ENCODE peak calls at places on chromosomes 3 and 15, in eight cellular contexts. W, U, A, J, F, P, R and V are unnamed samples.

GRCh38 chr3:126927846-126928245 is 55.1 kb upstream of the PLXNA1 start:
- DNase-seq in A (no peak), P (no peak), J (no peak), F (no peak), R (no peak), U (no peak), W (no peak), V (no peak)

GRCh38 chr3:196216081-196216564 is at the start of gene SLC51A:
- DNase-seq in U (no peak), P (no peak), A (no peak), R (no peak), W (no peak), J (no peak), F (no peak), V (no peak)

GRCh38 chr3:170555329-170555728 is 30.5 kb downstream of the SLC7A14 start:
- DNase-seq in W (no peak), F (no peak), U (no peak), A (no peak), P (no peak), R (no peak), J (peak), V (no peak)

GRCh38 chr3:100975714-100976113 is 17.5 kb downstream of the ABI3BP start:
- DNase-seq in A (no peak), U (no peak), R (no peak), P (no peak), F (no peak), W (no peak), J (no peak), V (no peak)

GRCh38 chr3:151383111-151383510 is 1.4 kb downstream of the P2RY12 start:
- DNase-seq in R (no peak), A (no peak), P (no peak), J (no peak), W (no peak), F (no peak), U (no peak), V (no peak)

GRCh38 chr3:146172586-146172985 is 11.6 kb upstream of the PLOD2 start:
- DNase-seq in R (no peak), P (no peak), W (no peak), A (no peak), J (no peak), F (no peak), U (no peak), V (no peak)

GRCh38 chr3:42123012-42123581 is 31.9 kb downstream of the TRAK1 start:
- DNase-seq in U (no peak), P (no peak), F (peak), J (peak), W (peak), A (no peak), R (peak), V (no peak)

GRCh38 chr3:123411340-123412040 is 37.4 kb downstream of the ADCY5 start:
- DNase-seq in R (no peak), F (no peak), J (no peak), U (no peak), A (no peak), P (no peak), W (no peak), V (no peak)

GRCh38 chr3:131072099-131072559 is 45.5 kb downstream of the NEK11 start:
- DNase-seq in W (no peak), R (no peak), J (peak), P (no peak), A (no peak), U (no peak), F (peak), V (no peak)

GRCh38 chr15:42073418-42073817 is 20.9 kb downstream of the PLA2G4D start:
- DNase-seq in P (no peak), W (no peak), J (no peak), R (no peak), F (no peak), A (no peak), U (no peak), V (no peak)
- H3K4me3 ChIP-seq in P (no peak), W (no peak), J (no peak), R (no peak), F (no peak), A (no peak), U (no peak), V (no peak)

DNA sequence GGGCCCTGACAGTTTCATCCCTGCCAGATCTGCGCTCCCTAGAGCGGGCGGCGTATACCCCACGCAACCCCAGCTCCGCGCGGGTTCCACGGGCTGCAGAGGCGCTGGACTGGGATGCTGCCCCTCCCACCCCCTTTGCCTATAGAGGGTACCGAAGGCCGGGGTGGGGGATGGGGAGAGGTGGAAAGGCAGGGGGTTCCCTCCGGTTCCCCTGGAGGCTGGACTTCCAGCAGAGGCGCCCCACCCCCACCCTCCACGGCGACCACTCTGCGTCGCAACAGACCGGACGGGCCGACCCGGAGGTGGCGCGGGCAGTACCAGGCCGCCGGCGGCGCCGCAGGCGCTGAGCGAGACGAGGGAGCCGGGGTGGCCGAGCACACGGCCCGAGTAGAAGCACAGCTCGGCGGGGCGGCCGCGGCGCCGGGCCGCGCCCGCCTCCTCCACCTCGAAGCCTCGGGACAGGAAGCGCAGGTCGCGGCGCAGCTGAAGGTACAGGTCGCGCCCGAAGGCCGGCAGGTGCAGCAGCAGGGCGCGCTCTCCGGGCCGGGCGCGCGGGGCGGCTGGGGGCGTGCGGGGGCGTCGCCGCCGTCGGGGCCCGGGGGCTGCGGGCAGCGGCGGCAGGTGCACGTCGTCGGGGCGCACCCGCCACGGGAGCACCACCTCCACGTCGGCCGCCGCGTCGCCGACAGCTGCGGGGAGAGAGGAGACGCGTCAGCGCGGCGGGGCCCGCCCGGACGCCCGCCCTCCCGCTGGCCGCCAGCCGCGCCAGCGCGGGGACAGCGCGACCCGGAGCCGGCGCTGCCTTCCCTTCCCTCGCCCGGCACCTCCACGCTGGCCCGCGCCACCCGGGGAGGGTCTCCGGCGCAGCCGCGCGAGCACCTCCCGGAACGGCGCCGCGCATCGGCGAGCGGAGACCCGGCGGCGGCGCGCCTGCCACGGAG is 784 bp downstream of the ADAMTS17 start:
- DNase-seq in P (peak), W (peak), J (no peak), F (no peak), U (no peak), A (no peak), R (no peak), V (no peak)
- H3K4me3 ChIP-seq in P (peak), W (peak), J (no peak), F (peak), U (peak), A (peak), R (no peak), V (peak)

DNA sequence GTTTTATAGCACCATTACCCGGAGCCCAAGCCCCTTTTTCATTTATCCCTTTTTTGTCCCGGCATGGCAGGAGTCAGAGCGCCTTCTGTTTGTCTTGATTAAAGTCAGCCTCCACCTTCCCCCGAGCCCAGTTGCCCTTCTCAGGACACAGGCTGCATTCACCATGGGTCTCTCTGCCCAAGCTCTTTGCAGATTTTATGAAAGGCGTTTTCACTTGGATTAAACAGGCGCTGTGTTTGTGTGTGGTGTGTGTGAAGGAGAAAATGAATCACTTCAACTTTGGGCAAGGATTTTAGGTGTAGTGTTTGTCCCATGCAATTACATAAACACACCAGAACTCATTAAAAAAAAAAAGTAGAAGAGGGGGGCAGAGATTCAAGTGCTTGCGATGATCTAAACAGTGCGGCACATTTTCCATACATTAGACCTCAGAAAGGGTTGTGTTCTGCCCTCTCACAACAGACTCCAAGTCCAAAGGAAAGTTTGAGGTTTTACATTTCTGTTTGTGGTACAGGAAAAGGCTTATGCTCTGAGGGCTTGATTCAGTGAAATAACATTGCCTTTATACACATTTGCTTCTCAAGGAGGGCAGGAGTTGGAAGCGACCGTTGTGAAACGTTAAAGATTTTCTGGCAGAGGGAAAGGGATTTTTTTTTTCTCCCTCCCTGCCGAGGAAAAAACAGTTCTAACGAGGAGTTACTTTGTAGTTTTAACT is 14.5 kb upstream of the IL16 start:
- DNase-seq in R (no peak), P (peak), F (peak), A (no peak), J (peak), W (no peak), U (no peak), V (no peak)
- H3K4me3 ChIP-seq in R (no peak), P (no peak), F (no peak), A (peak), J (peak), W (peak), U (peak), V (no peak)

DNA sequence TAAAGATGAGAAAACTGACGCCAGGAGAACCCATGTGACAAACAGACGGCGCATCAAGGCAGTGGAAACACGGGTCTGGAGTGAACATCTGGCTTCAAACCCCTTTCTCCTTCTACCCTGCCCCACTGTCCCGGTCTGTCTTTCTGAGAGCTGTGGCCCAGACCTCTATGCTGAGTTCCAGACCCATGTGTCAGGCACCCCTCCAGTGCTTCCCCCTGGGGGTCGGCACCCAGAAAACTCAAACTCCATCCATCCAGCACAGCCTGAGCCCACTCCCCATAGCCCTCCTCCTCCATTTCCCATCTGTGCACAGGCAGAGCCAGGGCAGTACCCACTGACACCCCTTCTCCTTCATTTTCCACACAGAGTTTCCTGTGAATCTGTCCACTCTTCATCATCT is 2.7 kb downstream of the FAM240A start:
- DNase-seq in P (no peak), J (no peak), U (no peak), W (no peak), R (no peak), F (no peak), A (no peak), V (no peak)
- H3K4me3 ChIP-seq in P (no peak), J (no peak), U (no peak), W (no peak), R (no peak), F (no peak), A (no peak), V (no peak)

GRCh38 chr15:72271221-72271620 is 1.1 kb downstream of the PARP6 start:
- DNase-seq in A (no peak), F (no peak), U (no peak), P (no peak), R (no peak), J (no peak), W (no peak), V (no peak)
- H3K4me3 ChIP-seq in A (peak), F (peak), U (no peak), P (peak), R (peak), J (no peak), W (peak), V (peak)

DNA sequence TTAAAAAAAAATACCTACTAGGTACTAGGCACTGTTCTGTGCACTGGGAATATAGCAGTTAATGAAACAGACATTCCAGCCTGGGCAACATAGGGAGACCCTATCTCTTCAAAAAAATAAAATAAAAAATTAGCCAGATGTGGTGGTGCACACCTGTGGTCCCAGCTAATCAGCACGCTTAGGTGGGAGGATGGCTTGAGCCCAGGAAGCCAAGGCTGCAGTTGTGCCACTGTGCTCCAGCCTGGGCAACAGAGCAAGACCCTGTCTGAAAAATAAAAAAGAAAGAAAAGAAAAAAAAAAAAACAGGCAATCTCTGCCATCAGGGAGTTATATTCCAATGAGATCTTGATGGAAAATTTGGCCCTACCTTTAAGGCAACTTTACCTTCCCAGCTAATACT is 115.1 kb upstream of the FLNB start:
- DNase-seq in R (no peak), U (no peak), F (no peak), J (no peak), A (no peak), W (no peak), P (no peak), V (no peak)
- H3K4me3 ChIP-seq in R (no peak), U (peak), F (no peak), J (no peak), A (no peak), W (peak), P (no peak), V (no peak)

GRCh38 chr15:88258021-88258641 is 1.6 kb upstream of the NTRK3 start:
- DNase-seq in A (no peak), W (no peak), P (peak), J (no peak), U (no peak), R (no peak), F (peak), V (no peak)

GRCh38 chr15:88255496-88256171 is 905 bp downstream of the NTRK3 start:
- DNase-seq in W (peak), U (no peak), F (peak), A (no peak), P (peak), R (no peak), J (peak), V (no peak)

GRCh38 chr15:88257311-88257901 is 867 bp upstream of the NTRK3 start:
- DNase-seq in U (no peak), F (no peak), J (no peak), R (no peak), W (no peak), P (peak), A (no peak), V (no peak)

GRCh38 chr15:88255109-88255495 is 1.4 kb downstream of the NTRK3 start:
- DNase-seq in J (no peak), W (no peak), P (no peak), U (no peak), R (no peak), A (no peak), F (no peak), V (no peak)

GRCh38 chr15:88256261-88257230 is at the start of gene NTRK3:
- DNase-seq in R (no peak), J (no peak), P (peak), F (peak), U (no peak), W (no peak), A (no peak), V (no peak)
- H3K4me3 ChIP-seq in R (peak), J (peak), P (peak), F (peak), U (peak), W (peak), A (peak), V (no peak)